ENCODE peak calls at places on chromosome 18, in five cellular contexts. One of them, this sample, is unnamed.

GRCh38 chr18:76359909-76360308 is 135.1 kb downstream of the ZNF516 start:
- DNase-seq in T-helper 1 cell: no peak
- DNase-seq in GM13976: no peak
- DNase-seq in OCI-LY7: no peak
- DNase-seq in K562: no peak
- DNase-seq in this sample: no peak

GRCh38 chr18:79791141-79791972 is 6.4 kb upstream of the KCNG2 start:
- DNase-seq in T-helper 1 cell: no peak
- DNase-seq in GM13976: no peak
- DNase-seq in OCI-LY7: no peak
- DNase-seq in K562: no peak
- DNase-seq in this sample: no peak

GRCh38 chr18:64589000-64589399 is 440.1 kb upstream of the LINC00305 start:
- DNase-seq in T-helper 1 cell: no peak
- DNase-seq in GM13976: no peak
- DNase-seq in OCI-LY7: no peak
- DNase-seq in K562: no peak
- DNase-seq in this sample: no peak

GRCh38 chr18:73835656-73836055 is 312.0 kb downstream of the FBXO15 start:
- DNase-seq in T-helper 1 cell: no peak
- DNase-seq in GM13976: no peak
- DNase-seq in OCI-LY7: no peak
- DNase-seq in K562: no peak
- DNase-seq in this sample: no peak

GRCh38 chr18:38459086-38459485 is 893.5 kb upstream of the CELF4 start:
- DNase-seq in T-helper 1 cell: no peak
- DNase-seq in GM13976: no peak
- DNase-seq in OCI-LY7: no peak
- DNase-seq in K562: no peak
- DNase-seq in this sample: no peak

GRCh38 chr18:9760641-9761040 is 52.5 kb downstream of the RAB31 start:
- DNase-seq in T-helper 1 cell: no peak
- DNase-seq in GM13976: no peak
- DNase-seq in OCI-LY7: no peak
- DNase-seq in K562: no peak
- DNase-seq in this sample: no peak

GRCh38 chr18:77108001-77108692 is 24.4 kb downstream of the MBP start:
- DNase-seq in T-helper 1 cell: no peak
- DNase-seq in GM13976: no peak
- DNase-seq in OCI-LY7: peak; percentile 29
- DNase-seq in K562: no peak
- DNase-seq in this sample: no peak

GRCh38 chr18:59238385-59238784 is 18.4 kb downstream of the GRP start:
- DNase-seq in T-helper 1 cell: no peak
- DNase-seq in GM13976: no peak
- DNase-seq in OCI-LY7: no peak
- DNase-seq in K562: no peak
- DNase-seq in this sample: no peak

GRCh38 chr18:8348051-8348450 is 261.2 kb upstream of the RAB12 start:
- DNase-seq in T-helper 1 cell: no peak
- DNase-seq in GM13976: no peak
- DNase-seq in OCI-LY7: no peak
- DNase-seq in K562: no peak
- DNase-seq in this sample: no peak

GRCh38 chr18:31493171-31493570 is 4.8 kb upstream of the DSG2 start:
- DNase-seq in T-helper 1 cell: no peak
- DNase-seq in GM13976: no peak
- DNase-seq in OCI-LY7: no peak
- DNase-seq in K562: no peak
- DNase-seq in this sample: no peak

GRCh38 chr18:3902676-3903075 is 452.7 kb downstream of the TGIF1 start:
- DNase-seq in T-helper 1 cell: no peak
- DNase-seq in GM13976: no peak
- DNase-seq in OCI-LY7: no peak
- DNase-seq in K562: no peak
- DNase-seq in this sample: no peak

GRCh38 chr18:57051586-57052044 is 95.3 kb upstream of the BOD1L2 start:
- DNase-seq in T-helper 1 cell: no peak
- DNase-seq in GM13976: peak; percentile 55
- DNase-seq in OCI-LY7: no peak
- DNase-seq in K562: peak; percentile 40
- DNase-seq in this sample: peak; percentile 62

GRCh38 chr18:12476955-12477354 is 69.2 kb downstream of the PRELID3A start:
- DNase-seq in T-helper 1 cell: no peak
- DNase-seq in GM13976: no peak
- DNase-seq in OCI-LY7: no peak
- DNase-seq in K562: no peak
- DNase-seq in this sample: no peak

GRCh38 chr18:58216071-58216471 is 172.0 kb downstream of the NEDD4L start:
- DNase-seq in T-helper 1 cell: no peak
- DNase-seq in GM13976: no peak
- DNase-seq in OCI-LY7: no peak
- DNase-seq in K562: no peak
- DNase-seq in this sample: no peak

GRCh38 chr18:51211552-51211951 is 14.1 kb upstream of the MEX3C start:
- DNase-seq in T-helper 1 cell: peak; percentile 95
- DNase-seq in GM13976: peak; percentile 61
- DNase-seq in OCI-LY7: no peak
- DNase-seq in K562: no peak
- DNase-seq in this sample: peak; percentile 45

GRCh38 chr18:49585781-49586663 is 24.2 kb downstream of the LIPG start:
- DNase-seq in T-helper 1 cell: no peak
- DNase-seq in GM13976: no peak
- DNase-seq in OCI-LY7: no peak
- DNase-seq in K562: no peak
- DNase-seq in this sample: no peak

GRCh38 chr18:77119851-77120491 is 12.6 kb downstream of the MBP start:
- DNase-seq in T-helper 1 cell: no peak
- DNase-seq in GM13976: no peak
- DNase-seq in OCI-LY7: peak; percentile 39
- DNase-seq in K562: no peak
- DNase-seq in this sample: no peak

GRCh38 chr18:27428120-27428519 is 243.0 kb upstream of the CHST9 start:
- DNase-seq in T-helper 1 cell: no peak
- DNase-seq in GM13976: no peak
- DNase-seq in OCI-LY7: no peak
- DNase-seq in K562: no peak
- DNase-seq in this sample: no peak

GRCh38 chr18:38470421-38470820 is 904.8 kb upstream of the CELF4 start:
- DNase-seq in T-helper 1 cell: no peak
- DNase-seq in GM13976: no peak
- DNase-seq in OCI-LY7: no peak
- DNase-seq in K562: no peak
- DNase-seq in this sample: no peak

GRCh38 chr18:36662000-36662399 is 166.8 kb downstream of the TPGS2 start:
- DNase-seq in T-helper 1 cell: no peak
- DNase-seq in GM13976: no peak
- DNase-seq in OCI-LY7: no peak
- DNase-seq in K562: no peak
- DNase-seq in this sample: no peak

GRCh38 chr18:28439870-28440269 is 262.9 kb upstream of the CDH2 start:
- DNase-seq in T-helper 1 cell: no peak
- DNase-seq in GM13976: no peak
- DNase-seq in OCI-LY7: no peak
- DNase-seq in K562: no peak
- DNase-seq in this sample: no peak

GRCh38 chr18:34002130-34002529 is 222.6 kb downstream of the NOL4 start:
- DNase-seq in T-helper 1 cell: no peak
- DNase-seq in GM13976: no peak
- DNase-seq in OCI-LY7: peak; percentile 0
- DNase-seq in K562: no peak
- DNase-seq in this sample: no peak

GRCh38 chr18:12686100-12686499 is 16.4 kb downstream of the CEP76 start:
- DNase-seq in T-helper 1 cell: no peak
- DNase-seq in GM13976: no peak
- DNase-seq in OCI-LY7: peak; percentile 24
- DNase-seq in K562: no peak
- DNase-seq in this sample: no peak

GRCh38 chr18:14970027-14970426 is 222.1 kb downstream of the ANKRD30B start:
- DNase-seq in T-helper 1 cell: no peak
- DNase-seq in GM13976: no peak
- DNase-seq in OCI-LY7: no peak
- DNase-seq in K562: no peak
- DNase-seq in this sample: no peak